ENCODE peak calls at places on chromosomes 7 and 10, in four cellular contexts. X is AG04450, O is T-cell, Q is iPS DF 6.9. R is an unnamed sample.
A peak's percentile ranks its signal among the peaks of the same experiment; 100 is the strongest.

GRCh38 chr10:31020128-31020527 is 11.5 kb downstream of the ZNF438 start:
- DNase-seq in X (no peak), O (no peak), Q (no peak), R (no peak)

GRCh38 chr7:39754326-39755120 is 131.2 kb downstream of the RALA start:
- DNase-seq in X (no peak), O (no peak), Q (no peak), R (peak; percentile 29)

GRCh38 chr10:132727411-132727810 is 58.5 kb downstream of the NKX6-2 start:
- DNase-seq in X (no peak), O (no peak), Q (no peak), R (no peak)

GRCh38 chr7:99137418-99138180 is 6.3 kb downstream of the SMURF1 start:
- DNase-seq in X (peak; percentile 79), O (no peak), Q (no peak), R (peak; percentile 74)

GRCh38 chr10:101311440-101312067 is 42.4 kb upstream of the BTRC start:
- DNase-seq in X (no peak), O (no peak), Q (no peak), R (no peak)

GRCh38 chr7:151380199-151381082 is 29.4 kb downstream of the WDR86 start:
- DNase-seq in X (no peak), O (no peak), Q (no peak), R (no peak)

GRCh38 chr10:126309193-126309592 is 79.1 kb downstream of the ADAM12 start:
- DNase-seq in X (no peak), O (no peak), Q (no peak), R (no peak)

GRCh38 chr7:117372073-117372472 is 49.2 kb upstream of the WNT2 start:
- DNase-seq in X (no peak), O (no peak), Q (no peak), R (no peak)

GRCh38 chr10:792792-793100 is 103.3 kb upstream of the DIP2C start:
- DNase-seq in X (peak; percentile 58), O (no peak), Q (no peak), R (peak; percentile 55)

GRCh38 chr10:24857001-24857695 is 95.3 kb downstream of the PRTFDC1 start:
- DNase-seq in X (no peak), O (no peak), Q (no peak), R (no peak)

GRCh38 chr7:17371656-17372524 is 73.4 kb downstream of the AHR start:
- DNase-seq in X (peak; percentile 89), O (no peak), Q (no peak), R (peak; percentile 93)

GRCh38 chr7:129865093-129865931 is 87.4 kb downstream of the UBE2H start:
- DNase-seq in X (no peak), O (no peak), Q (no peak), R (no peak)

GRCh38 chr10:69068549-69068948 is 19.4 kb upstream of the SRGN start:
- DNase-seq in X (no peak), O (no peak), Q (no peak), R (no peak)

GRCh38 chr10:80171248-80171660 is 34.1 kb downstream of the ANXA11 start:
- DNase-seq in X (no peak), O (no peak), Q (no peak), R (no peak)

GRCh38 chr7:42127232-42127622 is 109.8 kb downstream of the GLI3 start:
- DNase-seq in X (no peak), O (no peak), Q (no peak), R (no peak)

GRCh38 chr10:69222157-69223027 is 2.3 kb downstream of the HKDC1 start:
- DNase-seq in X (peak; percentile 27), O (peak; percentile 51), Q (peak; percentile 25), R (peak; percentile 41)

GRCh38 chr7:151491859-151492258 is 27.8 kb downstream of the RHEB start:
- DNase-seq in X (peak; percentile 54), O (no peak), Q (no peak), R (peak; percentile 75)

GRCh38 chr10:60869916-60870728 is 73.9 kb downstream of the RHOBTB1 start:
- DNase-seq in X (no peak), O (no peak), Q (no peak), R (no peak)

GRCh38 chr7:29854257-29854938 is 48.1 kb downstream of the WIPF3 start:
- DNase-seq in X (no peak), O (no peak), Q (peak; percentile 18), R (peak; percentile 4)

GRCh38 chr10:310371-310770 is 175.1 kb downstream of the ZMYND11 start:
- DNase-seq in X (no peak), O (no peak), Q (no peak), R (no peak)

GRCh38 chr10:79340646-79341244 is 6.5 kb upstream of the PPIF start:
- DNase-seq in X (no peak), O (no peak), Q (no peak), R (no peak)

GRCh38 chr10:21372651-21373410 is 152.7 kb downstream of the SKIDA1 start:
- DNase-seq in X (peak; percentile 81), O (no peak), Q (no peak), R (peak; percentile 93)

GRCh38 chr10:15824498-15824897 is 35.8 kb downstream of the MINDY3 start:
- DNase-seq in X (no peak), O (no peak), Q (no peak), R (peak; percentile 9)

GRCh38 chr7:47226688-47227087 is 355.2 kb downstream of the TNS3 start:
- DNase-seq in X (no peak), O (no peak), Q (no peak), R (no peak)

GRCh38 chr10:13162013-13162364 is 631 bp downstream of the MCM10 start:
- DNase-seq in X (no peak), O (no peak), Q (no peak), R (no peak)

GRCh38 chr10:42836096-42836495 is 53.5 kb downstream of the BMS1 start:
- DNase-seq in X (no peak), O (no peak), Q (no peak), R (no peak)

GRCh38 chr7:56092789-56093531 is at the start of gene PHKG1:
- DNase-seq in X (peak; percentile 50), O (no peak), Q (no peak), R (peak; percentile 87)

GRCh38 chr10:102675887-102676616 is 31.8 kb downstream of the TRIM8 start:
- DNase-seq in X (peak; percentile 92), O (no peak), Q (no peak), R (peak; percentile 63)

GRCh38 chr10:69801094-69801433 is 642 bp upstream of the COL13A1 start:
- DNase-seq in X (no peak), O (no peak), Q (peak; percentile 73), R (peak; percentile 22)

GRCh38 chr7:10908600-10908999 is 65.1 kb upstream of the PHF14 start:
- DNase-seq in X (no peak), O (no peak), Q (peak; percentile 90), R (no peak)

GRCh38 chr7:112880786-112881418 is 90.7 kb upstream of the TMEM168 start:
- DNase-seq in X (no peak), O (no peak), Q (no peak), R (no peak)

GRCh38 chr10:14190702-14191101 is 140.0 kb downstream of the FRMD4A start:
- DNase-seq in X (no peak), O (no peak), Q (no peak), R (no peak)

R was measured in astrocyte of the cerebellum.